ENCODE peak calls at places on chromosome 10, in six cellular contexts. One of them, this sample, is unnamed.

GRCh38 chr10:4719671-4720070 is 106.3 kb upstream of the AKR1E2 start:
- DNase-seq in GM23338: no peak
- DNase-seq in CD4-positive, alpha-beta T cell: no peak
- DNase-seq in mammary epithelial cell: no peak
- DNase-seq in A549: no peak
- DNase-seq in Peyer's patch: no peak
- DNase-seq in this sample: no peak

GRCh38 chr10:110901954-110902819 is 16.8 kb downstream of the BBIP1 start:
- DNase-seq in CD4-positive, alpha-beta T cell: no peak
- DNase-seq in A549: peak
- DNase-seq in mammary epithelial cell: peak
- DNase-seq in GM23338: no peak
- DNase-seq in Peyer's patch: no peak
- DNase-seq in this sample: no peak

GRCh38 chr10:128058746-128059125 is 67.5 kb downstream of the MKI67 start:
- DNase-seq in mammary epithelial cell: no peak
- DNase-seq in A549: no peak
- DNase-seq in GM23338: no peak
- DNase-seq in Peyer's patch: no peak
- DNase-seq in CD4-positive, alpha-beta T cell: no peak
- DNase-seq in this sample: peak

GRCh38 chr10:132883391-132883881 is 58.9 kb downstream of the CFAP46 start:
- DNase-seq in CD4-positive, alpha-beta T cell: no peak
- DNase-seq in mammary epithelial cell: no peak
- DNase-seq in GM23338: no peak
- DNase-seq in Peyer's patch: no peak
- DNase-seq in A549: no peak
- DNase-seq in this sample: peak

GRCh38 chr10:69392481-69393000 is 24.2 kb downstream of the TACR2 start:
- DNase-seq in mammary epithelial cell: peak
- DNase-seq in CD4-positive, alpha-beta T cell: peak
- DNase-seq in GM23338: peak
- DNase-seq in Peyer's patch: peak
- DNase-seq in A549: peak
- DNase-seq in this sample: peak

GRCh38 chr10:61832866-61833481 is 68.5 kb upstream of the ARID5B start:
- DNase-seq in GM23338: no peak
- DNase-seq in A549: no peak
- DNase-seq in mammary epithelial cell: no peak
- DNase-seq in CD4-positive, alpha-beta T cell: no peak
- DNase-seq in Peyer's patch: no peak
- DNase-seq in this sample: no peak

GRCh38 chr10:33363112-33363511 is 28.6 kb upstream of the NRP1 start:
- DNase-seq in Peyer's patch: no peak
- DNase-seq in CD4-positive, alpha-beta T cell: no peak
- DNase-seq in A549: no peak
- DNase-seq in mammary epithelial cell: peak
- DNase-seq in GM23338: no peak
- DNase-seq in this sample: no peak

GRCh38 chr10:79250259-79250658 is 97.0 kb upstream of the PPIF start:
- DNase-seq in CD4-positive, alpha-beta T cell: no peak
- DNase-seq in mammary epithelial cell: no peak
- DNase-seq in Peyer's patch: no peak
- DNase-seq in GM23338: no peak
- DNase-seq in A549: no peak
- DNase-seq in this sample: peak

GRCh38 chr10:123427386-123427785 is 238.8 kb upstream of the GPR26 start:
- DNase-seq in CD4-positive, alpha-beta T cell: no peak
- DNase-seq in A549: peak
- DNase-seq in Peyer's patch: no peak
- DNase-seq in mammary epithelial cell: peak
- DNase-seq in GM23338: peak
- DNase-seq in this sample: no peak

GRCh38 chr10:43262043-43262901 is 4.6 kb downstream of the RASGEF1A start:
- DNase-seq in mammary epithelial cell: no peak
- DNase-seq in GM23338: peak
- DNase-seq in CD4-positive, alpha-beta T cell: no peak
- DNase-seq in Peyer's patch: peak
- DNase-seq in A549: no peak
- DNase-seq in this sample: no peak

GRCh38 chr10:112913661-112914287 is 36.3 kb upstream of the TCF7L2 start:
- DNase-seq in Peyer's patch: no peak
- DNase-seq in A549: no peak
- DNase-seq in GM23338: no peak
- DNase-seq in CD4-positive, alpha-beta T cell: no peak
- DNase-seq in mammary epithelial cell: no peak
- DNase-seq in this sample: no peak

GRCh38 chr10:119395287-119396007 is 147.1 kb downstream of the RGS10 start:
- DNase-seq in CD4-positive, alpha-beta T cell: no peak
- DNase-seq in A549: no peak
- DNase-seq in Peyer's patch: peak
- DNase-seq in mammary epithelial cell: no peak
- DNase-seq in GM23338: peak
- DNase-seq in this sample: no peak

GRCh38 chr10:42149027-42149700 is 489.2 kb downstream of the ZNF33B start:
- DNase-seq in mammary epithelial cell: no peak
- DNase-seq in GM23338: no peak
- DNase-seq in Peyer's patch: peak
- DNase-seq in CD4-positive, alpha-beta T cell: no peak
- DNase-seq in A549: no peak
- DNase-seq in this sample: no peak

GRCh38 chr10:58546137-58546536 is 33.5 kb downstream of the BICC1 start:
- DNase-seq in mammary epithelial cell: no peak
- DNase-seq in Peyer's patch: no peak
- DNase-seq in A549: no peak
- DNase-seq in CD4-positive, alpha-beta T cell: no peak
- DNase-seq in GM23338: no peak
- DNase-seq in this sample: no peak

GRCh38 chr10:125482108-125482507 is 200.9 kb downstream of the TEX36 start:
- DNase-seq in CD4-positive, alpha-beta T cell: no peak
- DNase-seq in Peyer's patch: no peak
- DNase-seq in A549: no peak
- DNase-seq in GM23338: peak
- DNase-seq in mammary epithelial cell: peak
- DNase-seq in this sample: no peak

GRCh38 chr10:110305767-110306451 is 1.2 kb upstream of the SMNDC1 start:
- DNase-seq in CD4-positive, alpha-beta T cell: peak
- DNase-seq in mammary epithelial cell: peak
- DNase-seq in A549: peak
- DNase-seq in Peyer's patch: no peak
- DNase-seq in GM23338: peak
- DNase-seq in this sample: peak

GRCh38 chr10:72088879-72089585 is 681 bp upstream of the SPOCK2 start:
- DNase-seq in A549: no peak
- DNase-seq in mammary epithelial cell: no peak
- DNase-seq in Peyer's patch: no peak
- DNase-seq in GM23338: peak
- DNase-seq in CD4-positive, alpha-beta T cell: peak
- DNase-seq in this sample: no peak

GRCh38 chr10:127935115-127935561 is 28.2 kb downstream of the PTPRE start:
- DNase-seq in GM23338: no peak
- DNase-seq in A549: no peak
- DNase-seq in mammary epithelial cell: no peak
- DNase-seq in Peyer's patch: no peak
- DNase-seq in CD4-positive, alpha-beta T cell: no peak
- DNase-seq in this sample: no peak

GRCh38 chr10:72058989-72059842 is 29.1 kb downstream of the SPOCK2 start:
- DNase-seq in mammary epithelial cell: no peak
- DNase-seq in A549: no peak
- DNase-seq in CD4-positive, alpha-beta T cell: no peak
- DNase-seq in Peyer's patch: no peak
- DNase-seq in GM23338: no peak
- DNase-seq in this sample: no peak

GRCh38 chr10:61189912-61190311 is 245.9 kb upstream of the RHOBTB1 start:
- DNase-seq in GM23338: no peak
- DNase-seq in A549: no peak
- DNase-seq in CD4-positive, alpha-beta T cell: no peak
- DNase-seq in mammary epithelial cell: no peak
- DNase-seq in Peyer's patch: no peak
- DNase-seq in this sample: no peak

GRCh38 chr10:37857287-37858211 is at the start of gene ZNF248:
- DNase-seq in A549: peak
- DNase-seq in mammary epithelial cell: peak
- DNase-seq in CD4-positive, alpha-beta T cell: peak
- DNase-seq in Peyer's patch: peak
- DNase-seq in GM23338: peak
- DNase-seq in this sample: peak

GRCh38 chr10:131158695-131159094 is 152.8 kb downstream of the TCERG1L start:
- DNase-seq in mammary epithelial cell: no peak
- DNase-seq in CD4-positive, alpha-beta T cell: no peak
- DNase-seq in A549: no peak
- DNase-seq in GM23338: no peak
- DNase-seq in Peyer's patch: no peak
- DNase-seq in this sample: no peak

GRCh38 chr10:132845041-132845551 is 59.1 kb upstream of the NKX6-2 start:
- DNase-seq in Peyer's patch: peak
- DNase-seq in mammary epithelial cell: no peak
- DNase-seq in A549: no peak
- DNase-seq in GM23338: no peak
- DNase-seq in CD4-positive, alpha-beta T cell: no peak
- DNase-seq in this sample: no peak

GRCh38 chr10:99921948-99922347 is 87.8 kb downstream of the DNMBP start:
- DNase-seq in A549: peak
- DNase-seq in GM23338: no peak
- DNase-seq in mammary epithelial cell: peak
- DNase-seq in CD4-positive, alpha-beta T cell: no peak
- DNase-seq in Peyer's patch: no peak
- DNase-seq in this sample: no peak
- H3K27ac ChIP-seq in A549: peak
- H3K27ac ChIP-seq in GM23338: no peak
- H3K27ac ChIP-seq in mammary epithelial cell: peak
- H3K27ac ChIP-seq in CD4-positive, alpha-beta T cell: no peak
- H3K27ac ChIP-seq in Peyer's patch: no peak
- H3K27ac ChIP-seq in this sample: no peak

GRCh38 chr10:126903646-126904360 is 1.4 kb upstream of the DOCK1 start:
- DNase-seq in CD4-positive, alpha-beta T cell: no peak
- DNase-seq in GM23338: no peak
- DNase-seq in mammary epithelial cell: no peak
- DNase-seq in Peyer's patch: no peak
- DNase-seq in A549: no peak
- DNase-seq in this sample: no peak

GRCh38 chr10:126904493-126904806 is 778 bp upstream of the DOCK1 start:
- DNase-seq in CD4-positive, alpha-beta T cell: no peak
- DNase-seq in GM23338: no peak
- DNase-seq in Peyer's patch: no peak
- DNase-seq in A549: no peak
- DNase-seq in mammary epithelial cell: no peak
- DNase-seq in this sample: no peak

GRCh38 chr10:126904807-126905686 is at the start of gene DOCK1:
- DNase-seq in A549: peak
- DNase-seq in Peyer's patch: peak
- DNase-seq in GM23338: peak
- DNase-seq in mammary epithelial cell: peak
- DNase-seq in CD4-positive, alpha-beta T cell: no peak
- DNase-seq in this sample: peak

GRCh38 chr10:126898460-126898859 is 6.8 kb upstream of the DOCK1 start:
- DNase-seq in CD4-positive, alpha-beta T cell: no peak
- DNase-seq in GM23338: no peak
- DNase-seq in Peyer's patch: no peak
- DNase-seq in A549: no peak
- DNase-seq in mammary epithelial cell: no peak
- DNase-seq in this sample: no peak

GRCh38 chr10:126902157-126902556 is 3.1 kb upstream of the DOCK1 start:
- DNase-seq in CD4-positive, alpha-beta T cell: no peak
- DNase-seq in A549: peak
- DNase-seq in GM23338: no peak
- DNase-seq in Peyer's patch: no peak
- DNase-seq in mammary epithelial cell: peak
- DNase-seq in this sample: no peak
- TF ChIP-seq CTCF in CD4-positive, alpha-beta T cell: no peak
- TF ChIP-seq CTCF in A549: no peak
- TF ChIP-seq CTCF in GM23338: no peak
- TF ChIP-seq CTCF in Peyer's patch: no peak
- TF ChIP-seq CTCF in mammary epithelial cell: peak
- TF ChIP-seq CTCF in this sample: no peak

GRCh38 chr10:97307441-97307840 is 11.6 kb upstream of the FRAT1 start:
- DNase-seq in CD4-positive, alpha-beta T cell: no peak
- DNase-seq in mammary epithelial cell: no peak
- DNase-seq in Peyer's patch: no peak
- DNase-seq in GM23338: no peak
- DNase-seq in A549: no peak
- DNase-seq in this sample: no peak
- H3K27ac ChIP-seq in CD4-positive, alpha-beta T cell: no peak
- H3K27ac ChIP-seq in mammary epithelial cell: no peak
- H3K27ac ChIP-seq in Peyer's patch: no peak
- H3K27ac ChIP-seq in GM23338: no peak
- H3K27ac ChIP-seq in A549: no peak
- H3K27ac ChIP-seq in this sample: no peak

DNA sequence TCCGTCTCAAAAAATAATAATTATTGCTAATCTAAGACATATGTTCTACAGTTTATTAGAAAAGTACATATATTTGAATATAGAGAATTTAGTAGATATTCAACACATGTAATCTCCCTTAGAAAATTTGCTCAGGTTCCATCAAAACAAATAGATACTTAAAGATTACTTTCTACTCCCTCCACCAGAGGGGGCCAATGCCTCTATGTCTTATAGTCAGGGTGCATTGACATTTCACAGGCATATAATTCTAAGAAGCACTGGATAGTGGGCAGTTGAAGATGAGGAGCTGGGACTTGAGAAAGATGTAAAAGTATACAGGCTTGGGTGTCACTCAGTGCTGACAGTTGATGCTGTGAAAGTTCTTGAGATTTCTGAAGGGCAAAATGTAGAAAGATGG is 301.6 kb upstream of the HPS1 start:
- DNase-seq in CD4-positive, alpha-beta T cell: no peak
- DNase-seq in Peyer's patch: no peak
- DNase-seq in mammary epithelial cell: peak
- DNase-seq in GM23338: peak
- DNase-seq in A549: peak
- DNase-seq in this sample: no peak
- TF ChIP-seq CTCF in CD4-positive, alpha-beta T cell: no peak
- TF ChIP-seq CTCF in Peyer's patch: no peak
- TF ChIP-seq CTCF in mammary epithelial cell: peak
- TF ChIP-seq CTCF in GM23338: peak
- TF ChIP-seq CTCF in A549: no peak
- TF ChIP-seq CTCF in this sample: peak

GRCh38 chr10:13161267-13162012 is at the start of gene MCM10:
- DNase-seq in CD4-positive, alpha-beta T cell: peak
- DNase-seq in Peyer's patch: peak
- DNase-seq in A549: peak
- DNase-seq in mammary epithelial cell: peak
- DNase-seq in GM23338: peak
- DNase-seq in this sample: peak
- H3K27ac ChIP-seq in CD4-positive, alpha-beta T cell: no peak
- H3K27ac ChIP-seq in Peyer's patch: peak
- H3K27ac ChIP-seq in A549: peak
- H3K27ac ChIP-seq in mammary epithelial cell: peak
- H3K27ac ChIP-seq in GM23338: no peak
- H3K27ac ChIP-seq in this sample: no peak